ENCODE peak calls at places on chromosomes 7 and 10, in seven cellular contexts. One of them, this sample, is unnamed.

GRCh38 chr10:129725011-129725410 is 239.1 kb downstream of the EBF3 start:
- DNase-seq in left ventricle myocardium inferior: no peak
- DNase-seq in CD4-positive, CD25-positive, alpha-beta regulatory T cell: no peak
- DNase-seq in NB4: no peak
- DNase-seq in non-pigmented ciliary epithelial cell: no peak
- DNase-seq in stimulated activated CD4-positive, alpha-beta T cell treated with anti-CD3 and anti-CD28 coated beads, Interleukin-1b, Interleukin-23, amount 100 ng/mL, for 1 hour: no peak
- DNase-seq in hepatic stellate cell: no peak
- DNase-seq in this sample: no peak

GRCh38 chr10:93280699-93281366 is 201.3 kb downstream of the MYOF start:
- DNase-seq in left ventricle myocardium inferior: no peak
- DNase-seq in stimulated activated CD4-positive, alpha-beta T cell treated with anti-CD3 and anti-CD28 coated beads, Interleukin-1b, Interleukin-23, amount 100 ng/mL, for 1 hour: no peak
- DNase-seq in CD4-positive, CD25-positive, alpha-beta regulatory T cell: no peak
- DNase-seq in hepatic stellate cell: no peak
- DNase-seq in non-pigmented ciliary epithelial cell: no peak
- DNase-seq in NB4: no peak
- DNase-seq in this sample: no peak

GRCh38 chr7:155216475-155217272 is 81.0 kb upstream of the INSIG1 start:
- DNase-seq in NB4: peak; percentile 65
- DNase-seq in CD4-positive, CD25-positive, alpha-beta regulatory T cell: no peak
- DNase-seq in hepatic stellate cell: no peak
- DNase-seq in non-pigmented ciliary epithelial cell: no peak
- DNase-seq in stimulated activated CD4-positive, alpha-beta T cell treated with anti-CD3 and anti-CD28 coated beads, Interleukin-1b, Interleukin-23, amount 100 ng/mL, for 1 hour: no peak
- DNase-seq in left ventricle myocardium inferior: no peak
- DNase-seq in this sample: no peak

GRCh38 chr10:77801474-77802238 is 124.9 kb downstream of the DLG5 start:
- DNase-seq in hepatic stellate cell: peak; percentile 36
- DNase-seq in non-pigmented ciliary epithelial cell: no peak
- DNase-seq in CD4-positive, CD25-positive, alpha-beta regulatory T cell: no peak
- DNase-seq in left ventricle myocardium inferior: no peak
- DNase-seq in stimulated activated CD4-positive, alpha-beta T cell treated with anti-CD3 and anti-CD28 coated beads, Interleukin-1b, Interleukin-23, amount 100 ng/mL, for 1 hour: no peak
- DNase-seq in NB4: peak; percentile 82
- DNase-seq in this sample: no peak

GRCh38 chr10:103145860-103146466 is 47.1 kb downstream of the NT5C2 start:
- DNase-seq in CD4-positive, CD25-positive, alpha-beta regulatory T cell: no peak
- DNase-seq in stimulated activated CD4-positive, alpha-beta T cell treated with anti-CD3 and anti-CD28 coated beads, Interleukin-1b, Interleukin-23, amount 100 ng/mL, for 1 hour: no peak
- DNase-seq in NB4: peak; percentile 35
- DNase-seq in left ventricle myocardium inferior: peak; percentile 50
- DNase-seq in hepatic stellate cell: peak; percentile 21
- DNase-seq in non-pigmented ciliary epithelial cell: peak; percentile 72
- DNase-seq in this sample: no peak

GRCh38 chr7:130901209-130901783 is 167.3 kb upstream of the KLF14 start:
- DNase-seq in hepatic stellate cell: peak; percentile 58
- DNase-seq in NB4: no peak
- DNase-seq in left ventricle myocardium inferior: peak; percentile 68
- DNase-seq in CD4-positive, CD25-positive, alpha-beta regulatory T cell: no peak
- DNase-seq in stimulated activated CD4-positive, alpha-beta T cell treated with anti-CD3 and anti-CD28 coated beads, Interleukin-1b, Interleukin-23, amount 100 ng/mL, for 1 hour: no peak
- DNase-seq in non-pigmented ciliary epithelial cell: peak; percentile 92
- DNase-seq in this sample: no peak

GRCh38 chr10:60044221-60044620 is 137.9 kb upstream of the CCDC6 start:
- DNase-seq in NB4: no peak
- DNase-seq in CD4-positive, CD25-positive, alpha-beta regulatory T cell: no peak
- DNase-seq in hepatic stellate cell: peak; percentile 30
- DNase-seq in non-pigmented ciliary epithelial cell: peak; percentile 46
- DNase-seq in stimulated activated CD4-positive, alpha-beta T cell treated with anti-CD3 and anti-CD28 coated beads, Interleukin-1b, Interleukin-23, amount 100 ng/mL, for 1 hour: no peak
- DNase-seq in left ventricle myocardium inferior: no peak
- DNase-seq in this sample: no peak

GRCh38 chr10:71278691-71279588 is 40.1 kb upstream of the SLC29A3 start:
- DNase-seq in NB4: no peak
- DNase-seq in CD4-positive, CD25-positive, alpha-beta regulatory T cell: no peak
- DNase-seq in non-pigmented ciliary epithelial cell: no peak
- DNase-seq in stimulated activated CD4-positive, alpha-beta T cell treated with anti-CD3 and anti-CD28 coated beads, Interleukin-1b, Interleukin-23, amount 100 ng/mL, for 1 hour: no peak
- DNase-seq in hepatic stellate cell: no peak
- DNase-seq in left ventricle myocardium inferior: no peak
- DNase-seq in this sample: no peak

GRCh38 chr10:11329055-11329673 is 282.3 kb downstream of the USP6NL start:
- DNase-seq in stimulated activated CD4-positive, alpha-beta T cell treated with anti-CD3 and anti-CD28 coated beads, Interleukin-1b, Interleukin-23, amount 100 ng/mL, for 1 hour: no peak
- DNase-seq in CD4-positive, CD25-positive, alpha-beta regulatory T cell: no peak
- DNase-seq in non-pigmented ciliary epithelial cell: no peak
- DNase-seq in hepatic stellate cell: no peak
- DNase-seq in left ventricle myocardium inferior: no peak
- DNase-seq in NB4: peak; percentile 84
- DNase-seq in this sample: no peak

GRCh38 chr10:35707642-35708425 is 65.7 kb upstream of the FZD8 start:
- DNase-seq in hepatic stellate cell: no peak
- DNase-seq in stimulated activated CD4-positive, alpha-beta T cell treated with anti-CD3 and anti-CD28 coated beads, Interleukin-1b, Interleukin-23, amount 100 ng/mL, for 1 hour: no peak
- DNase-seq in NB4: no peak
- DNase-seq in left ventricle myocardium inferior: no peak
- DNase-seq in non-pigmented ciliary epithelial cell: no peak
- DNase-seq in CD4-positive, CD25-positive, alpha-beta regulatory T cell: no peak
- DNase-seq in this sample: no peak

GRCh38 chr7:103432713-103433112 is 13.3 kb downstream of the SLC26A5 start:
- DNase-seq in stimulated activated CD4-positive, alpha-beta T cell treated with anti-CD3 and anti-CD28 coated beads, Interleukin-1b, Interleukin-23, amount 100 ng/mL, for 1 hour: no peak
- DNase-seq in NB4: no peak
- DNase-seq in hepatic stellate cell: no peak
- DNase-seq in non-pigmented ciliary epithelial cell: no peak
- DNase-seq in CD4-positive, CD25-positive, alpha-beta regulatory T cell: no peak
- DNase-seq in left ventricle myocardium inferior: no peak
- DNase-seq in this sample: no peak

GRCh38 chr10:19656420-19657042 is 159.7 kb upstream of the PLXDC2 start:
- DNase-seq in NB4: no peak
- DNase-seq in stimulated activated CD4-positive, alpha-beta T cell treated with anti-CD3 and anti-CD28 coated beads, Interleukin-1b, Interleukin-23, amount 100 ng/mL, for 1 hour: no peak
- DNase-seq in left ventricle myocardium inferior: no peak
- DNase-seq in hepatic stellate cell: no peak
- DNase-seq in non-pigmented ciliary epithelial cell: no peak
- DNase-seq in CD4-positive, CD25-positive, alpha-beta regulatory T cell: no peak
- DNase-seq in this sample: no peak

GRCh38 chr10:92080244-92080643 is 156.7 kb downstream of the BTAF1 start:
- DNase-seq in non-pigmented ciliary epithelial cell: no peak
- DNase-seq in CD4-positive, CD25-positive, alpha-beta regulatory T cell: no peak
- DNase-seq in NB4: no peak
- DNase-seq in left ventricle myocardium inferior: no peak
- DNase-seq in stimulated activated CD4-positive, alpha-beta T cell treated with anti-CD3 and anti-CD28 coated beads, Interleukin-1b, Interleukin-23, amount 100 ng/mL, for 1 hour: no peak
- DNase-seq in hepatic stellate cell: no peak
- DNase-seq in this sample: no peak